ENCODE peak calls at places on chromosomes 16 and 17, in five cellular contexts. T is iris pigment epithelial cell; C is naive B cell; F is cardiac fibroblast; O is CD8-positive, alpha-beta T cell. V is an unnamed sample.
A peak's percentile ranks its signal among the peaks of the same experiment; 100 is the strongest.

GRCh38 chr17:79800325-79801155 is 3.7 kb upstream of the CBX8 start:
- DNase-seq in F (peak; percentile 59), T (peak; percentile 63), O (no peak), C (no peak), V (no peak)

GRCh38 chr17:78653382-78653781 is 76.2 kb upstream of the DNAH17 start:
- DNase-seq in O (no peak), T (peak; percentile 83), C (no peak), F (peak; percentile 81), V (no peak)

GRCh38 chr16:73011926-73012325 is 36.0 kb downstream of the ZFHX3 start:
- DNase-seq in F (no peak), O (no peak), T (no peak), C (no peak), V (no peak)

GRCh38 chr16:81650982-81651562 is 128.0 kb upstream of the PLCG2 start:
- DNase-seq in F (peak; percentile 36), T (peak; percentile 54), C (no peak), O (no peak), V (no peak)

GRCh38 chr17:65564793-65565192 is 3.3 kb upstream of the AXIN2 start:
- DNase-seq in F (no peak), O (no peak), T (peak; percentile 43), C (no peak), V (no peak)

GRCh38 chr17:57363998-57364645 is 107.8 kb downstream of the MSI2 start:
- DNase-seq in C (no peak), F (no peak), T (no peak), O (no peak), V (peak; percentile 18)

GRCh38 chr17:9371019-9371418 is 204.6 kb downstream of the STX8 start:
- DNase-seq in O (no peak), T (peak; percentile 94), C (no peak), F (peak; percentile 98), V (no peak)

GRCh38 chr16:13919683-13920509 is at the start of gene ERCC4:
- DNase-seq in F (peak; percentile 100), T (peak; percentile 98), C (peak; percentile 99), O (peak; percentile 97), V (peak; percentile 97)

GRCh38 chr16:83561876-83562275 is 245.9 kb upstream of the HSBP1 start:
- DNase-seq in F (peak; percentile 36), T (peak; percentile 37), O (no peak), C (no peak), V (no peak)

GRCh38 chr16:9138021-9138680 is 46.7 kb downstream of the HAPSTR1 start:
- DNase-seq in O (no peak), T (no peak), F (no peak), C (no peak), V (no peak)

GRCh38 chr17:57999496-58000017 is 7.5 kb downstream of the SRSF1 start:
- DNase-seq in F (peak; percentile 89), C (peak; percentile 60), T (peak; percentile 74), O (no peak), V (peak; percentile 54)

GRCh38 chr16:48501516-48502377 is 108.2 kb downstream of the N4BP1 start:
- DNase-seq in T (peak; percentile 36), O (no peak), C (no peak), F (peak; percentile 37), V (no peak)

GRCh38 chr17:14359251-14359939 is 58.5 kb downstream of the HS3ST3B1 start:
- DNase-seq in O (no peak), C (peak; percentile 87), F (no peak), T (no peak), V (no peak)

GRCh38 chr17:56499799-56500388 is 93.6 kb upstream of the NOG start:
- DNase-seq in O (no peak), F (peak; percentile 38), C (no peak), T (peak; percentile 45), V (peak; percentile 15)

GRCh38 chr16:23182675-23183485 is at the start of gene SCNN1G:
- DNase-seq in T (no peak), O (no peak), C (peak; percentile 10), F (no peak), V (no peak)

GRCh38 chr16:57694556-57695377 is at the start of gene DRC7:
- DNase-seq in O (no peak), F (peak; percentile 50), C (peak; percentile 40), T (peak; percentile 57), V (no peak)

GRCh38 chr16:51971184-51971583 is 575.8 kb downstream of the TOX3 start:
- DNase-seq in C (no peak), F (peak; percentile 49), O (no peak), T (peak; percentile 67), V (no peak)

GRCh38 chr16:85240982-85241924 is 129.0 kb upstream of the CIBAR2 start:
- DNase-seq in O (no peak), F (no peak), C (no peak), T (no peak), V (no peak)

GRCh38 chr17:29722411-29723198 is 99.9 kb upstream of the CORO6 start:
- DNase-seq in C (peak; percentile 91), F (peak; percentile 95), T (peak; percentile 98), O (peak; percentile 18), V (no peak)

GRCh38 chr17:41428591-41429326 is 4.4 kb upstream of the KRT37 start:
- DNase-seq in C (no peak), F (no peak), T (no peak), O (no peak), V (no peak)

GRCh38 chr16:68860978-68861892 is 17.9 kb downstream of the TANGO6 start:
- DNase-seq in F (no peak), C (no peak), T (no peak), O (no peak), V (peak; percentile 17)

GRCh38 chr17:50146230-50146926 is 4.1 kb downstream of the PPP1R9B start:
- DNase-seq in T (no peak), O (no peak), F (no peak), C (no peak), V (no peak)

GRCh38 chr17:76586741-76587487 is 1.3 kb upstream of the ST6GALNAC2 start:
- DNase-seq in C (no peak), F (no peak), O (no peak), T (no peak), V (no peak)

GRCh38 chr16:81096715-81097208 is 567 bp upstream of the GCSH start:
- DNase-seq in C (no peak), F (no peak), T (no peak), O (no peak), V (no peak)